ENCODE peak calls at places on chromosomes 16 and 17, in six cellular contexts. Z, S, A, T, K and I are unnamed samples.

GRCh38 chr17:57970706-57971105 is 15.5 kb upstream of the CUEDC1 start:
- DNase-seq in Z (no peak), S (no peak), A (no peak), T (no peak), K (peak; percentile 69), I (no peak)

GRCh38 chr16:88349903-88350900 is 32.6 kb upstream of the ZNF469 start:
- DNase-seq in Z (no peak), S (no peak), A (no peak), T (no peak), K (no peak), I (no peak)

GRCh38 chr16:27355610-27356009 is 41.8 kb downstream of the IL4R start:
- DNase-seq in Z (no peak), S (no peak), A (no peak), T (no peak), K (no peak), I (no peak)

GRCh38 chr17:68019675-68020450 is 15.7 kb upstream of the KPNA2 start:
- DNase-seq in Z (peak; percentile 79), S (peak; percentile 74), A (peak; percentile 75), T (peak; percentile 96), K (peak; percentile 96), I (peak; percentile 98)

GRCh38 chr17:50944054-50944901 is 78.1 kb upstream of the TOB1 start:
- DNase-seq in Z (no peak), S (no peak), A (no peak), T (peak; percentile 77), K (no peak), I (peak; percentile 83)

GRCh38 chr17:48856122-48856821 is 25.4 kb downstream of the CALCOCO2 start:
- DNase-seq in Z (no peak), S (no peak), A (no peak), T (no peak), K (no peak), I (no peak)

GRCh38 chr17:78450696-78451344 is 72.4 kb downstream of the PGS1 start:
- DNase-seq in Z (no peak), S (no peak), A (no peak), T (no peak), K (no peak), I (no peak)

GRCh38 chr17:79607941-79608728 is 2.7 kb downstream of the RBFOX3 start:
- DNase-seq in Z (no peak), S (no peak), A (no peak), T (no peak), K (no peak), I (peak; percentile 59)

GRCh38 chr17:72496461-72496860 is 375.6 kb downstream of the SOX9 start:
- DNase-seq in Z (no peak), S (no peak), A (no peak), T (no peak), K (peak; percentile 61), I (no peak)

GRCh38 chr16:87464691-87465300 is 28.0 kb downstream of the ZCCHC14 start:
- DNase-seq in Z (peak; percentile 59), S (peak; percentile 79), A (peak; percentile 71), T (peak; percentile 47), K (peak; percentile 91), I (peak; percentile 60)

GRCh38 chr17:76131692-76132573 is 9.1 kb downstream of the FOXJ1 start:
- DNase-seq in Z (no peak), S (no peak), A (no peak), T (peak; percentile 77), K (no peak), I (no peak)

GRCh38 chr16:10870137-10870776 is 6.7 kb upstream of the CIITA start:
- DNase-seq in Z (no peak), S (no peak), A (no peak), T (no peak), K (no peak), I (no peak)

GRCh38 chr17:20203761-20204263 is 194.7 kb downstream of the SPECC1 start:
- DNase-seq in Z (no peak), S (no peak), A (no peak), T (no peak), K (no peak), I (no peak)

GRCh38 chr16:1054660-1055556 is 17.6 kb upstream of the SSTR5 start:
- DNase-seq in Z (no peak), S (no peak), A (no peak), T (no peak), K (peak; percentile 27), I (peak; percentile 85)

GRCh38 chr17:82400830-82401229 is 17.3 kb upstream of the HEXD start:
- DNase-seq in Z (no peak), S (no peak), A (no peak), T (no peak), K (no peak), I (peak; percentile 90)

GRCh38 chr17:8022358-8023038 is 16.4 kb upstream of the ALOX15B start:
- DNase-seq in Z (no peak), S (no peak), A (no peak), T (no peak), K (no peak), I (no peak)

GRCh38 chr17:47741793-47742145 is 8.7 kb downstream of the TBX21 start:
- DNase-seq in Z (no peak), S (no peak), A (no peak), T (no peak), K (no peak), I (no peak)

GRCh38 chr17:37768438-37768837 is 23.6 kb upstream of the HNF1B start:
- DNase-seq in Z (no peak), S (no peak), A (no peak), T (no peak), K (no peak), I (no peak)

GRCh38 chr17:36461330-36462110 is 25.0 kb upstream of the ZNHIT3 start:
- DNase-seq in Z (no peak), S (no peak), A (no peak), T (no peak), K (no peak), I (no peak)

GRCh38 chr16:80569440-80570105 is 28.8 kb downstream of the DYNLRB2 start:
- DNase-seq in Z (no peak), S (no peak), A (no peak), T (no peak), K (peak; percentile 83), I (peak; percentile 76)

GRCh38 chr17:83083368-83084201 is 4.2 kb downstream of the METRNL start:
- DNase-seq in Z (peak; percentile 90), S (no peak), A (peak; percentile 98), T (no peak), K (peak; percentile 98), I (no peak)

GRCh38 chr16:17544304-17544703 is 73.5 kb upstream of the XYLT1 start:
- DNase-seq in Z (no peak), S (no peak), A (no peak), T (no peak), K (no peak), I (no peak)

GRCh38 chr16:17548825-17549224 is 78.1 kb upstream of the XYLT1 start:
- DNase-seq in Z (no peak), S (no peak), A (no peak), T (no peak), K (no peak), I (no peak)

GRCh38 chr16:17541324-17541723 is 70.6 kb upstream of the XYLT1 start:
- DNase-seq in Z (no peak), S (no peak), A (no peak), T (no peak), K (no peak), I (no peak)

GRCh38 chr16:17543073-17543472 is 72.3 kb upstream of the XYLT1 start:
- DNase-seq in Z (no peak), S (no peak), A (no peak), T (no peak), K (no peak), I (no peak)

GRCh38 chr16:17544785-17545184 is 74.0 kb upstream of the XYLT1 start:
- DNase-seq in Z (no peak), S (no peak), A (no peak), T (no peak), K (no peak), I (no peak)
- TF ChIP-seq CTCF in Z (no peak), S (no peak), A (no peak), T (no peak), K (peak; percentile 7), I (peak; percentile 29)

GRCh38 chr16:85826686-85827247 is 27.3 kb downstream of the COX4I1 start:
- DNase-seq in Z (no peak), S (no peak), A (no peak), T (no peak), K (no peak), I (no peak)

GRCh38 chr16:85824161-85825135 is 25.0 kb downstream of the COX4I1 start:
- DNase-seq in Z (no peak), S (no peak), A (no peak), T (no peak), K (no peak), I (peak; percentile 48)

GRCh38 chr16:85828166-85828565 is 28.7 kb downstream of the COX4I1 start:
- DNase-seq in Z (no peak), S (no peak), A (no peak), T (no peak), K (no peak), I (no peak)

GRCh38 chr16:85823328-85823920 is 23.9 kb downstream of the COX4I1 start:
- DNase-seq in Z (no peak), S (no peak), A (no peak), T (no peak), K (no peak), I (no peak)

DNA sequence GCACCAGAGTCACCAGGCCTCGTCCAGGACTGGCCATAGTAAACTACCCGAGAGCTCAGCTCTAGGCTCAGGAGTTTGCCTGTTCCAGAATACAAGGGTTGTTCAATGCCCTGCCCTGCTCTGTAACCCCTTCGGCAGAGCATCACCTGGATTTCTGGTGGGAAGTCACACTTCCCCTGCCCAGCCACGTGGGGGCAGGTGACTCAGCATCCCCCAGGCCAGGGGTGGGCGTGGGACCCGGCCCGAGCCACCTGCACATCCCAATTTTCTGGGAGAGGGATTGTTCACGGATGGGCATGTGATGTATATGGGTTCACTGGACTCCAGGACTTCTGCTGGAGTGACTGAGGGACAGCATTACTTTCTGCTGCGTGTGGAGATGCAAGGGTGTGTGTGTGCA is 25.8 kb downstream of the COX4I1 start:
- DNase-seq in Z (no peak), S (no peak), A (no peak), T (no peak), K (no peak), I (no peak)
- TF ChIP-seq CTCF in Z (no peak), S (no peak), A (no peak), T (no peak), K (peak; percentile 6), I (peak; percentile 15)

DNA sequence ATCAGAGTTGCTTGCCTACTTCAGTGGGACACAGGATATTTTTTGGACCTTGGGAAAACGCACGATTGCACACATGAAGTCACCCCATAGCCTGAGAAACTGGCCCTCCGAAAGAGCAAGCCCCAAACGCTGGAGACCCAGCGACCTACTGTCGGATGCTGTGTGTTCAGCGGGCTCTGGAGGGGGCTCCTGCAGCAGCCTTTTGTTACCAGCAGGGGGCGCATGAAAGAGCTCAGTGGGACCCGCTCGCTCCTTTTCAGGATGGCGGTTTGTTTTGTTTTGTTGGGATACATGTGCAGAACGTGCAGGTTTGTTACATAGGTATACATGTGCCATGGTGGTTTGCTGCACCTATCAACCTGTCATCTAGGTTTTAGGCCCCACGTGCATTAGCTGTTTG is 28.4 kb downstream of the MYH3 start:
- DNase-seq in Z (no peak), S (no peak), A (no peak), T (no peak), K (no peak), I (no peak)
- TF ChIP-seq CTCF in Z (peak; percentile 18), S (peak; percentile 17), A (peak; percentile 42), T (no peak), K (peak; percentile 33), I (no peak)

DNA sequence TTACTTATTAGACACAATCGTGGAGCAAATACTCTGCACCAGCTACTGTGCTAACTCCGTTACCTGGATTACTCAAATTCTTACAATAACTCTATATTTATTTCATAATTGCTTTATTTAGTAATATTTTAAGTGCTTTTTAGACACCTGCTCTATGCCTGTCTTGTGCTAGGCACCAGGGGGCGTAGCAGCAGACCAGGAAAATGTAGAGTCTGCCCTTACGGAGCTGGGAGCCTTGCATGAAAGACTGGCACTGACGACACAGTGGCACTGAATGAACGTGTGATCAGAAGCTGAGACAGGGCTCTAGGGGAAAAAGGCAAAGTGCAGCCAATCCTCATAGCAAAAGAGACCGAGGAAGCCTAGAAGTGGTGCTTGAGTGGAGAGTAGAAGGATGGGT is 486.5 kb downstream of the CDH13 start:
- DNase-seq in Z (no peak), S (no peak), A (no peak), T (no peak), K (no peak), I (no peak)
- TF ChIP-seq CTCF in Z (peak; percentile 56), S (no peak), A (peak; percentile 40), T (no peak), K (peak; percentile 56), I (peak; percentile 23)